ENCODE peak calls at places on chromosome 19, in seven cellular contexts. M, Q, R, H, Z, I and O are unnamed samples.

GRCh38 chr19:48752511-48753365 is at the start of gene FUT1:
- DNase-seq in M (no peak), Q (no peak), R (peak; percentile 95), H (peak; percentile 79), Z (peak; percentile 89), I (peak; percentile 69), O (no peak)

GRCh38 chr19:18863843-18864362 is 32.1 kb downstream of the CERS1 start:
- DNase-seq in M (no peak), Q (no peak), R (no peak), H (no peak), Z (no peak), I (no peak), O (no peak)

GRCh38 chr19:49891393-49891792 is 5.3 kb downstream of the IL4I1 start:
- DNase-seq in M (no peak), Q (no peak), R (no peak), H (no peak), Z (no peak), I (no peak), O (no peak)

GRCh38 chr19:34096020-34096915 is 76.0 kb upstream of the LSM14A start:
- DNase-seq in M (peak; percentile 43), Q (peak; percentile 12), R (peak; percentile 12), H (peak; percentile 88), Z (peak; percentile 66), I (no peak), O (no peak)

GRCh38 chr19:18586311-18586710 is 2.3 kb upstream of the REX1BD start:
- DNase-seq in M (no peak), Q (no peak), R (no peak), H (no peak), Z (no peak), I (no peak), O (no peak)

GRCh38 chr19:57978586-57979289 is 4.4 kb upstream of the C19orf18 start:
- DNase-seq in M (no peak), Q (no peak), R (peak; percentile 2), H (no peak), Z (no peak), I (no peak), O (no peak)

GRCh38 chr19:6039541-6040225 is 61.7 kb upstream of the RANBP3 start:
- DNase-seq in M (no peak), Q (no peak), R (no peak), H (no peak), Z (no peak), I (peak; percentile 47), O (no peak)

GRCh38 chr19:1098177-1099051 is 3.2 kb upstream of the POLR2E start:
- DNase-seq in M (no peak), Q (no peak), R (peak; percentile 71), H (no peak), Z (no peak), I (peak; percentile 55), O (no peak)

GRCh38 chr19:17496337-17496997 is 15.0 kb upstream of the PGLS start:
- DNase-seq in M (peak; percentile 19), Q (no peak), R (peak; percentile 37), H (peak; percentile 70), Z (peak; percentile 71), I (peak; percentile 74), O (peak; percentile 40)

GRCh38 chr19:39847525-39847924 is 1.3 kb upstream of the FBL start:
- DNase-seq in M (no peak), Q (no peak), R (no peak), H (no peak), Z (no peak), I (no peak), O (no peak)

GRCh38 chr19:43934055-43934984 is 762 bp downstream of the ZNF45 start:
- DNase-seq in M (peak; percentile 1), Q (no peak), R (no peak), H (no peak), Z (no peak), I (no peak), O (no peak)

GRCh38 chr19:35299523-35300339 is 7.8 kb downstream of the MAG start:
- DNase-seq in M (no peak), Q (no peak), R (no peak), H (no peak), Z (no peak), I (no peak), O (no peak)

GRCh38 chr19:46000497-46001246 is 5.4 kb downstream of the CCDC61 start:
- DNase-seq in M (no peak), Q (no peak), R (peak; percentile 44), H (peak; percentile 31), Z (no peak), I (peak; percentile 52), O (no peak)

GRCh38 chr19:50820086-50820485 is 3.5 kb downstream of the KLK1 start:
- DNase-seq in M (no peak), Q (no peak), R (no peak), H (no peak), Z (no peak), I (no peak), O (no peak)

GRCh38 chr19:43699506-43700367 is 16.1 kb upstream of the IRGC start:
- DNase-seq in M (no peak), Q (no peak), R (no peak), H (peak; percentile 62), Z (no peak), I (peak; percentile 63), O (peak; percentile 55)

GRCh38 chr19:7450243-7451223 is 38.3 kb downstream of the PEX11G start:
- DNase-seq in M (no peak), Q (no peak), R (no peak), H (no peak), Z (peak; percentile 10), I (no peak), O (no peak)

GRCh38 chr19:47514151-47514868 is 553 bp downstream of the NAPA start:
- DNase-seq in M (no peak), Q (no peak), R (no peak), H (no peak), Z (no peak), I (no peak), O (no peak)

GRCh38 chr19:55778331-55778730 is 9.4 kb downstream of the RFPL4AL1 start:
- DNase-seq in M (no peak), Q (no peak), R (no peak), H (no peak), Z (no peak), I (no peak), O (no peak)

GRCh38 chr19:39265321-39265916 is 2.8 kb upstream of the IFNL2 start:
- DNase-seq in M (no peak), Q (no peak), R (peak; percentile 10), H (no peak), Z (no peak), I (no peak), O (no peak)